ENCODE peak calls at places on chromosome 22, in nine cellular contexts. One of them, this sample, is unnamed.

GRCh38 chr22:32020117-32020516 is 22.9 kb upstream of the SLC5A1 start:
- DNase-seq in cardiac fibroblast: peak
- DNase-seq in IMR-90: peak
- DNase-seq in sigmoid colon: no peak
- DNase-seq in A549: peak
- DNase-seq in LNCaP clone FGC: no peak
- DNase-seq in CD4-positive, alpha-beta T cell: no peak
- DNase-seq in psoas muscle: no peak
- DNase-seq in neural progenitor cell: no peak
- DNase-seq in this sample: peak

GRCh38 chr22:49979587-49980264 is 19.2 kb downstream of the PIM3 start:
- DNase-seq in IMR-90: no peak
- DNase-seq in sigmoid colon: no peak
- DNase-seq in CD4-positive, alpha-beta T cell: no peak
- DNase-seq in psoas muscle: no peak
- DNase-seq in cardiac fibroblast: peak
- DNase-seq in neural progenitor cell: peak
- DNase-seq in A549: peak
- DNase-seq in LNCaP clone FGC: no peak
- DNase-seq in this sample: peak

GRCh38 chr22:39989633-39990032 is 5.1 kb upstream of the FAM83F start:
- DNase-seq in LNCaP clone FGC: no peak
- DNase-seq in CD4-positive, alpha-beta T cell: no peak
- DNase-seq in neural progenitor cell: no peak
- DNase-seq in psoas muscle: no peak
- DNase-seq in IMR-90: no peak
- DNase-seq in sigmoid colon: no peak
- DNase-seq in cardiac fibroblast: no peak
- DNase-seq in A549: no peak
- DNase-seq in this sample: no peak

GRCh38 chr22:30204742-30205111 is 41.8 kb downstream of the LIF start:
- DNase-seq in LNCaP clone FGC: no peak
- DNase-seq in sigmoid colon: no peak
- DNase-seq in cardiac fibroblast: peak
- DNase-seq in IMR-90: peak
- DNase-seq in neural progenitor cell: no peak
- DNase-seq in A549: no peak
- DNase-seq in psoas muscle: peak
- DNase-seq in CD4-positive, alpha-beta T cell: no peak
- DNase-seq in this sample: peak

GRCh38 chr22:49688516-49689254 is 139.0 kb downstream of the BRD1 start:
- DNase-seq in sigmoid colon: no peak
- DNase-seq in LNCaP clone FGC: no peak
- DNase-seq in neural progenitor cell: no peak
- DNase-seq in cardiac fibroblast: no peak
- DNase-seq in CD4-positive, alpha-beta T cell: no peak
- DNase-seq in A549: no peak
- DNase-seq in IMR-90: no peak
- DNase-seq in psoas muscle: no peak
- DNase-seq in this sample: no peak

GRCh38 chr22:50731811-50732624 is 6.0 kb upstream of the ACR start:
- DNase-seq in psoas muscle: no peak
- DNase-seq in LNCaP clone FGC: peak
- DNase-seq in neural progenitor cell: peak
- DNase-seq in CD4-positive, alpha-beta T cell: peak
- DNase-seq in cardiac fibroblast: peak
- DNase-seq in IMR-90: peak
- DNase-seq in sigmoid colon: no peak
- DNase-seq in A549: peak
- DNase-seq in this sample: peak

GRCh38 chr22:23036684-23037428 is 33.5 kb upstream of the GNAZ start:
- DNase-seq in IMR-90: peak
- DNase-seq in neural progenitor cell: no peak
- DNase-seq in sigmoid colon: no peak
- DNase-seq in A549: peak
- DNase-seq in psoas muscle: no peak
- DNase-seq in cardiac fibroblast: peak
- DNase-seq in CD4-positive, alpha-beta T cell: no peak
- DNase-seq in LNCaP clone FGC: no peak
- DNase-seq in this sample: peak

GRCh38 chr22:44915441-44915840 is 94.4 kb downstream of the PHF21B start:
- DNase-seq in neural progenitor cell: no peak
- DNase-seq in CD4-positive, alpha-beta T cell: no peak
- DNase-seq in psoas muscle: no peak
- DNase-seq in IMR-90: no peak
- DNase-seq in LNCaP clone FGC: no peak
- DNase-seq in cardiac fibroblast: no peak
- DNase-seq in sigmoid colon: peak
- DNase-seq in A549: no peak
- DNase-seq in this sample: no peak

GRCh38 chr22:45552580-45553332 is 50.1 kb downstream of the FBLN1 start:
- DNase-seq in IMR-90: peak
- DNase-seq in cardiac fibroblast: peak
- DNase-seq in LNCaP clone FGC: no peak
- DNase-seq in psoas muscle: peak
- DNase-seq in sigmoid colon: peak
- DNase-seq in A549: no peak
- DNase-seq in neural progenitor cell: peak
- DNase-seq in CD4-positive, alpha-beta T cell: no peak
- DNase-seq in this sample: peak

GRCh38 chr22:49768077-49768476 is 59.6 kb downstream of the BRD1 start:
- DNase-seq in psoas muscle: no peak
- DNase-seq in CD4-positive, alpha-beta T cell: no peak
- DNase-seq in LNCaP clone FGC: no peak
- DNase-seq in A549: no peak
- DNase-seq in neural progenitor cell: no peak
- DNase-seq in sigmoid colon: peak
- DNase-seq in cardiac fibroblast: no peak
- DNase-seq in IMR-90: no peak
- DNase-seq in this sample: no peak

GRCh38 chr22:49159711-49160110 is 668.0 kb downstream of the BRD1 start:
- DNase-seq in sigmoid colon: no peak
- DNase-seq in psoas muscle: no peak
- DNase-seq in IMR-90: no peak
- DNase-seq in cardiac fibroblast: no peak
- DNase-seq in neural progenitor cell: no peak
- DNase-seq in A549: no peak
- DNase-seq in CD4-positive, alpha-beta T cell: no peak
- DNase-seq in LNCaP clone FGC: no peak
- DNase-seq in this sample: no peak

GRCh38 chr22:23696326-23696851 is 5.6 kb downstream of the RGL4 start:
- DNase-seq in psoas muscle: no peak
- DNase-seq in LNCaP clone FGC: no peak
- DNase-seq in neural progenitor cell: no peak
- DNase-seq in IMR-90: peak
- DNase-seq in CD4-positive, alpha-beta T cell: peak
- DNase-seq in cardiac fibroblast: peak
- DNase-seq in sigmoid colon: no peak
- DNase-seq in A549: no peak
- DNase-seq in this sample: no peak

GRCh38 chr22:45689195-45689594 is 17.6 kb downstream of the ATXN10 start:
- DNase-seq in psoas muscle: no peak
- DNase-seq in cardiac fibroblast: no peak
- DNase-seq in CD4-positive, alpha-beta T cell: no peak
- DNase-seq in LNCaP clone FGC: no peak
- DNase-seq in A549: no peak
- DNase-seq in IMR-90: no peak
- DNase-seq in neural progenitor cell: no peak
- DNase-seq in sigmoid colon: no peak
- DNase-seq in this sample: no peak

GRCh38 chr22:50730941-50731661 is 6.9 kb upstream of the ACR start:
- DNase-seq in sigmoid colon: no peak
- DNase-seq in IMR-90: no peak
- DNase-seq in cardiac fibroblast: peak
- DNase-seq in LNCaP clone FGC: no peak
- DNase-seq in CD4-positive, alpha-beta T cell: no peak
- DNase-seq in psoas muscle: no peak
- DNase-seq in A549: no peak
- DNase-seq in neural progenitor cell: no peak
- DNase-seq in this sample: no peak

GRCh38 chr22:39617342-39617741 is 46.8 kb downstream of the CACNA1I start:
- DNase-seq in IMR-90: no peak
- DNase-seq in cardiac fibroblast: no peak
- DNase-seq in A549: no peak
- DNase-seq in psoas muscle: no peak
- DNase-seq in LNCaP clone FGC: no peak
- DNase-seq in neural progenitor cell: no peak
- DNase-seq in sigmoid colon: no peak
- DNase-seq in CD4-positive, alpha-beta T cell: no peak
- DNase-seq in this sample: no peak

GRCh38 chr22:20634560-20635226 is 127.3 kb downstream of the MED15 start:
- DNase-seq in neural progenitor cell: no peak
- DNase-seq in A549: no peak
- DNase-seq in cardiac fibroblast: no peak
- DNase-seq in psoas muscle: no peak
- DNase-seq in LNCaP clone FGC: no peak
- DNase-seq in CD4-positive, alpha-beta T cell: no peak
- DNase-seq in sigmoid colon: no peak
- DNase-seq in IMR-90: no peak
- DNase-seq in this sample: no peak

GRCh38 chr22:47125603-47126002 is 363.2 kb downstream of the TBC1D22A start:
- DNase-seq in neural progenitor cell: no peak
- DNase-seq in CD4-positive, alpha-beta T cell: no peak
- DNase-seq in cardiac fibroblast: no peak
- DNase-seq in IMR-90: no peak
- DNase-seq in A549: peak
- DNase-seq in sigmoid colon: no peak
- DNase-seq in LNCaP clone FGC: no peak
- DNase-seq in psoas muscle: no peak
- DNase-seq in this sample: no peak
- TF ChIP-seq CTCF in neural progenitor cell: peak
- TF ChIP-seq CTCF in CD4-positive, alpha-beta T cell: no peak
- TF ChIP-seq CTCF in cardiac fibroblast: peak
- TF ChIP-seq CTCF in IMR-90: peak
- TF ChIP-seq CTCF in A549: peak
- TF ChIP-seq CTCF in sigmoid colon: no peak
- TF ChIP-seq CTCF in LNCaP clone FGC: no peak
- TF ChIP-seq CTCF in psoas muscle: no peak
- TF ChIP-seq CTCF in this sample: no peak

DNA sequence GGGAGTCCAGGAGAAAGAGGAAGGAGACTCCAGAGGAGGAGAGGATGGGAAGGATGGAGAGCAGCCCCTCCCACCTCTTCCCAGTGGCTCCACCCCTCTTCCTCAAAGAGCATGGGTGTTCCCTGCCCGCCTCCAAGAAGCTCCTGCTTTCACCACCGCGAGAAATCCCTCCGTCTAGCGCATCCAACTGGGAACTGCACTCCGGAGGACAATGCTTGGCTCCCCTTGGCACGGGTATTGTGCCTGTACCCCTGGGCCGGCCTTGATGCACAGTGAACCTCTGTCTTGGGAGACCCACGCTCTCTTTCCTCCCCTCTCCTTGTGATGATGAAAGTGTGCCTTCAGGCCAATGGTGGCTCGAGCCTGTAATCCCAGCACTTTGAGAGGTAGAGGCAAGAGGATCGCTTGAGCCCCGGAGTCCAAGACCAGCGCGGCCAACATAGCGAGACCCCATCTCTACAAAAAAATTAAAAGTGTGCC is 14.9 kb upstream of the ADA2 start:
- DNase-seq in A549: peak
- DNase-seq in neural progenitor cell: peak
- DNase-seq in psoas muscle: no peak
- DNase-seq in LNCaP clone FGC: no peak
- DNase-seq in CD4-positive, alpha-beta T cell: no peak
- DNase-seq in sigmoid colon: no peak
- DNase-seq in cardiac fibroblast: peak
- DNase-seq in IMR-90: no peak
- DNase-seq in this sample: no peak
- TF ChIP-seq CTCF in A549: no peak
- TF ChIP-seq CTCF in neural progenitor cell: peak
- TF ChIP-seq CTCF in psoas muscle: no peak
- TF ChIP-seq CTCF in LNCaP clone FGC: no peak
- TF ChIP-seq CTCF in CD4-positive, alpha-beta T cell: no peak
- TF ChIP-seq CTCF in sigmoid colon: no peak
- TF ChIP-seq CTCF in cardiac fibroblast: no peak
- TF ChIP-seq CTCF in IMR-90: no peak
- TF ChIP-seq CTCF in this sample: no peak

GRCh38 chr22:34639911-34640310 is 426.0 kb upstream of the ISX start:
- DNase-seq in IMR-90: no peak
- DNase-seq in A549: no peak
- DNase-seq in neural progenitor cell: no peak
- DNase-seq in CD4-positive, alpha-beta T cell: no peak
- DNase-seq in sigmoid colon: no peak
- DNase-seq in cardiac fibroblast: no peak
- DNase-seq in psoas muscle: no peak
- DNase-seq in LNCaP clone FGC: no peak
- DNase-seq in this sample: no peak

GRCh38 chr22:34645375-34645774 is 420.6 kb upstream of the ISX start:
- DNase-seq in sigmoid colon: no peak
- DNase-seq in CD4-positive, alpha-beta T cell: no peak
- DNase-seq in cardiac fibroblast: no peak
- DNase-seq in psoas muscle: no peak
- DNase-seq in LNCaP clone FGC: no peak
- DNase-seq in A549: peak
- DNase-seq in neural progenitor cell: peak
- DNase-seq in IMR-90: no peak
- DNase-seq in this sample: no peak
- TF ChIP-seq CTCF in sigmoid colon: no peak
- TF ChIP-seq CTCF in CD4-positive, alpha-beta T cell: no peak
- TF ChIP-seq CTCF in cardiac fibroblast: no peak
- TF ChIP-seq CTCF in psoas muscle: no peak
- TF ChIP-seq CTCF in LNCaP clone FGC: peak
- TF ChIP-seq CTCF in A549: no peak
- TF ChIP-seq CTCF in neural progenitor cell: peak
- TF ChIP-seq CTCF in IMR-90: no peak
- TF ChIP-seq CTCF in this sample: no peak

GRCh38 chr22:35313311-35314121 is 13.8 kb downstream of the TOM1 start:
- DNase-seq in cardiac fibroblast: peak
- DNase-seq in CD4-positive, alpha-beta T cell: no peak
- DNase-seq in sigmoid colon: peak
- DNase-seq in A549: peak
- DNase-seq in psoas muscle: peak
- DNase-seq in IMR-90: peak
- DNase-seq in neural progenitor cell: no peak
- DNase-seq in LNCaP clone FGC: no peak
- DNase-seq in this sample: peak

GRCh38 chr22:35312198-35313059 is 12.7 kb downstream of the TOM1 start:
- DNase-seq in CD4-positive, alpha-beta T cell: no peak
- DNase-seq in psoas muscle: no peak
- DNase-seq in neural progenitor cell: no peak
- DNase-seq in cardiac fibroblast: peak
- DNase-seq in IMR-90: peak
- DNase-seq in LNCaP clone FGC: no peak
- DNase-seq in A549: no peak
- DNase-seq in sigmoid colon: peak
- DNase-seq in this sample: peak

GRCh38 chr22:35308480-35308945 is 8.8 kb downstream of the TOM1 start:
- DNase-seq in LNCaP clone FGC: no peak
- DNase-seq in neural progenitor cell: no peak
- DNase-seq in A549: no peak
- DNase-seq in IMR-90: no peak
- DNase-seq in psoas muscle: no peak
- DNase-seq in CD4-positive, alpha-beta T cell: no peak
- DNase-seq in cardiac fibroblast: no peak
- DNase-seq in sigmoid colon: no peak
- DNase-seq in this sample: no peak

GRCh38 chr22:35311551-35311999 is 11.9 kb downstream of the TOM1 start:
- DNase-seq in CD4-positive, alpha-beta T cell: no peak
- DNase-seq in neural progenitor cell: no peak
- DNase-seq in A549: no peak
- DNase-seq in sigmoid colon: no peak
- DNase-seq in cardiac fibroblast: no peak
- DNase-seq in psoas muscle: no peak
- DNase-seq in LNCaP clone FGC: no peak
- DNase-seq in IMR-90: no peak
- DNase-seq in this sample: no peak

GRCh38 chr22:35310556-35311550 is 11.2 kb downstream of the TOM1 start:
- DNase-seq in A549: no peak
- DNase-seq in cardiac fibroblast: no peak
- DNase-seq in IMR-90: no peak
- DNase-seq in LNCaP clone FGC: no peak
- DNase-seq in neural progenitor cell: peak
- DNase-seq in sigmoid colon: no peak
- DNase-seq in psoas muscle: no peak
- DNase-seq in CD4-positive, alpha-beta T cell: no peak
- DNase-seq in this sample: no peak
- TF ChIP-seq CTCF in A549: no peak
- TF ChIP-seq CTCF in cardiac fibroblast: no peak
- TF ChIP-seq CTCF in IMR-90: no peak
- TF ChIP-seq CTCF in LNCaP clone FGC: no peak
- TF ChIP-seq CTCF in neural progenitor cell: no peak
- TF ChIP-seq CTCF in sigmoid colon: no peak
- TF ChIP-seq CTCF in psoas muscle: no peak
- TF ChIP-seq CTCF in CD4-positive, alpha-beta T cell: no peak
- TF ChIP-seq CTCF in this sample: no peak